ENCODE peak calls at places on chromosomes 1 and 21, in eight cellular contexts. A is mucosa of descending colon; N is HCT116; P is ascending aorta; C is cardiac muscle cell; E is CD8-positive, alpha-beta T cell; R is breast epithelium; B is left lung. T is an unnamed sample.

GRCh38 chr21:25563399-25564116 is 43.7 kb downstream of the MRPL39 start:
- DNase-seq in E (peak), N (no peak), C (peak), P (no peak), R (no peak), B (no peak), A (no peak), T (no peak)

GRCh38 chr1:29271724-29272123 is 35.4 kb downstream of the PTPRU start:
- DNase-seq in R (peak), N (no peak), C (peak), E (no peak), A (peak), B (no peak), P (no peak), T (peak)

GRCh38 chr1:28249879-28250295 is 9.4 kb upstream of the SESN2 start:
- DNase-seq in E (no peak), P (no peak), N (no peak), A (no peak), C (no peak), R (no peak), B (no peak), T (no peak)

GRCh38 chr1:41823453-41823852 is 95.3 kb downstream of the HIVEP3 start:
- DNase-seq in R (no peak), P (no peak), B (no peak), N (no peak), C (peak), E (no peak), A (no peak), T (no peak)

GRCh38 chr1:245875581-245876263 is 631.4 kb downstream of the SMYD3 start:
- DNase-seq in E (no peak), A (no peak), N (no peak), R (no peak), B (no peak), P (no peak), C (no peak), T (no peak)

GRCh38 chr1:26686795-26687194 is 9.0 kb upstream of the ARID1A start:
- DNase-seq in A (no peak), R (no peak), C (peak), B (no peak), N (no peak), P (no peak), E (no peak), T (no peak)

GRCh38 chr1:192086643-192087042 is 71.6 kb upstream of the RGS18 start:
- DNase-seq in C (no peak), E (no peak), B (no peak), R (no peak), A (no peak), P (no peak), N (no peak), T (no peak)

GRCh38 chr1:101130673-101131072 is 105.1 kb upstream of the DPH5 start:
- DNase-seq in C (peak), E (no peak), R (no peak), N (no peak), B (no peak), P (no peak), A (no peak), T (no peak)

GRCh38 chr1:24795236-24795635 is 50.0 kb downstream of the CLIC4 start:
- DNase-seq in B (no peak), E (no peak), C (peak), P (no peak), R (no peak), A (no peak), N (no peak), T (no peak)

GRCh38 chr1:212611000-212611636 is 2.6 kb downstream of the ATF3 start:
- DNase-seq in R (no peak), E (no peak), A (no peak), C (no peak), P (no peak), N (no peak), B (no peak), T (no peak)

DNA sequence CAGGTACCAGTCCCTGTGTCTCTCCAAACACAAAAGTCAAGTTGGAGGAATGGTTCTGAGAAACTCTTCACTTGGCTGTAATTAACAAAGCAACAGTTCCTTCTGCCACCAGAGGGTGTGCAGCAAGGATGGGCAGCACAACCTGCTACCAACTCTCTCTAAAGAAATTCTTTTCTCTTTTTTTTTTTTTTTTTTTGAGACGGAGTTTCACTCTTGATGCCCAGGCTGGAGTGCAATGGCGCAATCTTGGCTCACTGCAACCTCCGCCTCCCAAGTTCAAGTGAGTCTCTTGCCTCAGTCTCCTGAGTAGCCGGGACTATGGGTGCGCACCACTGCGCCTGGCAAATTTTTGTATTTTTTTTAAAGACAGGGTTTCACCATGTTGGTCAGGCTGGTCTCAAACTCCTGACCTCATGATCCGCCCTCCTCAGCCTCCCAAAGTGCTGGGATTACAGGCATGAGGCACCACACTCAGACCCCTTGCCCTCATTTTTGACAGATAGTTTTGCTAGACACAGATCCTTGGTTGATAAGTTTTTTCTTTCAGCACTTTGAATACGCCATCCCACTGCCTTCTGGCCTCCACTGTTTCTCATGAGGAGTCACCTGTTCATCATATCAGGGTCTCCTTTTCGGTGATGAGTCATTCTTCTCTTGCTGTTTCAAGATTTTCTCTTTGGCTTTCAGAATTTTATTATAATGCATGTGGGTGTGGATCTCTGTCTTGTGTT is 12.1 kb upstream of the DEGS1 start:
- DNase-seq in P (no peak), E (peak), N (no peak), R (no peak), B (no peak), C (peak), A (no peak), T (no peak)
- TF ChIP-seq CTCF in P (peak), E (peak), N (peak), R (no peak), B (peak), C (peak), A (no peak), T (no peak)

GRCh38 chr1:36151133-36151844 is 2.0 kb upstream of the TRAPPC3 start:
- DNase-seq in P (no peak), R (no peak), A (no peak), N (no peak), B (no peak), C (no peak), E (no peak), T (no peak)

GRCh38 chr1:36151845-36152203 is 2.5 kb upstream of the TRAPPC3 start:
- DNase-seq in C (peak), A (peak), P (no peak), B (no peak), R (no peak), E (peak), N (no peak), T (no peak)

GRCh38 chr1:36149973-36150295 is 648 bp upstream of the TRAPPC3 start:
- DNase-seq in A (no peak), N (no peak), C (no peak), B (no peak), E (no peak), P (no peak), R (no peak), T (no peak)

GRCh38 chr1:36149237-36149972 is at the start of gene TRAPPC3:
- DNase-seq in A (peak), C (peak), R (peak), P (peak), E (peak), N (peak), B (peak), T (peak)

GRCh38 chr1:36150296-36151132 is 1.2 kb upstream of the TRAPPC3 start:
- DNase-seq in C (peak), P (peak), N (peak), R (peak), A (peak), B (peak), E (peak), T (peak)
- H3K4me3 ChIP-seq in C (no peak), P (peak), N (peak), R (peak), A (no peak), B (peak), E (peak), T (no peak)

DNA sequence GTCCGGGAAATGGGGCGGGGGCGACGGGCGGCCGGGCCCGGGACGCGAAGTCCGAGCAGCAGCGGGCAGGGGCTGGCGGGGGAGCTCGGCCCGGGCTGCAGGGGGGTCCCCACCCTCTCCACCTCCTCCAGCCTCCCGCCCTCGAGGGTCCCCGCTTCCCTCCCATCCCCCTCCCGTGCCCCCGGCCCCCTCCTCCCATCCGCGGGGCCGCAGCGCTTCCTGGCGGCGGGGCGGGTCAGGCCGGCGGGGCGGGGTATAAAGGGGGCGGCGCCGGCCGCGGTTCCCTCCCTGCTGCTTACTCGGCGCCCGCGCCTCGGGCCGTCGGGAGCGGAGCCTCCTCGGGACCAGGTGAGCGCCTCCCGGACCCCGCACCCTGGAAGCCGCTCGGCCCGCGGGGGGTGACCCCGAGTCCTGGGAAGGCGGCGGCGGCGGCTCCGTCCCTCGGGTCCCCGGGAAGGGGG is at the start of gene COL6A2:
- DNase-seq in R (peak), P (peak), N (no peak), C (peak), E (peak), A (peak), B (peak), T (peak)
- TF ChIP-seq CTCF in R (no peak), P (peak), N (no peak), C (peak), E (no peak), A (no peak), B (no peak), T (no peak)

GRCh38 chr1:10960406-10960805 is 52.0 kb upstream of the TARDBP start:
- DNase-seq in P (no peak), A (no peak), R (no peak), E (no peak), C (no peak), N (no peak), B (no peak), T (no peak)

GRCh38 chr1:10953505-10954193 is 58.8 kb upstream of the TARDBP start:
- DNase-seq in E (no peak), R (no peak), P (no peak), B (no peak), N (no peak), C (no peak), A (no peak), T (no peak)

GRCh38 chr1:10960954-10961833 is 51.3 kb upstream of the TARDBP start:
- DNase-seq in B (peak), P (no peak), R (peak), C (peak), N (peak), A (peak), E (peak), T (peak)

GRCh38 chr1:10958614-10959013 is 53.8 kb upstream of the TARDBP start:
- DNase-seq in A (no peak), R (no peak), C (no peak), P (no peak), B (no peak), E (no peak), N (no peak), T (no peak)

DNA sequence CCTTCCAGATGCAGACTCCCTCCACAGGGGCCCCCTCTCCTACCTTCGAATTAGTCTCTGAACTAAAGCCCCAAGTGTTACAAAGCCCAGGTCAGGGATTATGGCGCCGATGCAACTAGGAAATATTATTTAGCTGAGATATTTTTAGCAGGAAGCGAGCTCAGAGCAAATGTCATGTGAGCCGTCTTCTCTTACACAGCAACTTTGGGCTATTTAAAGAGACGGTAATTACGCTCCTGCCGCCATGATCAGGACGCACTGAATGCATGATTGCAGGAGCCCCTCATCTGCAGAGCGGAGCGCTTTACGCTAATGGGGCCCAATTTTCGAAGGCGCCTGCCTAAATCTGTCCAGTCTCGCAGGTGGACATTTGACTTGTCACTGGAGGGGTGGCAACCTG is 55.3 kb upstream of the TARDBP start:
- DNase-seq in E (no peak), B (no peak), R (no peak), C (no peak), P (no peak), A (no peak), N (no peak), T (no peak)
- H3K4me3 ChIP-seq in E (no peak), B (no peak), R (no peak), C (no peak), P (no peak), A (no peak), N (no peak), T (no peak)

DNA sequence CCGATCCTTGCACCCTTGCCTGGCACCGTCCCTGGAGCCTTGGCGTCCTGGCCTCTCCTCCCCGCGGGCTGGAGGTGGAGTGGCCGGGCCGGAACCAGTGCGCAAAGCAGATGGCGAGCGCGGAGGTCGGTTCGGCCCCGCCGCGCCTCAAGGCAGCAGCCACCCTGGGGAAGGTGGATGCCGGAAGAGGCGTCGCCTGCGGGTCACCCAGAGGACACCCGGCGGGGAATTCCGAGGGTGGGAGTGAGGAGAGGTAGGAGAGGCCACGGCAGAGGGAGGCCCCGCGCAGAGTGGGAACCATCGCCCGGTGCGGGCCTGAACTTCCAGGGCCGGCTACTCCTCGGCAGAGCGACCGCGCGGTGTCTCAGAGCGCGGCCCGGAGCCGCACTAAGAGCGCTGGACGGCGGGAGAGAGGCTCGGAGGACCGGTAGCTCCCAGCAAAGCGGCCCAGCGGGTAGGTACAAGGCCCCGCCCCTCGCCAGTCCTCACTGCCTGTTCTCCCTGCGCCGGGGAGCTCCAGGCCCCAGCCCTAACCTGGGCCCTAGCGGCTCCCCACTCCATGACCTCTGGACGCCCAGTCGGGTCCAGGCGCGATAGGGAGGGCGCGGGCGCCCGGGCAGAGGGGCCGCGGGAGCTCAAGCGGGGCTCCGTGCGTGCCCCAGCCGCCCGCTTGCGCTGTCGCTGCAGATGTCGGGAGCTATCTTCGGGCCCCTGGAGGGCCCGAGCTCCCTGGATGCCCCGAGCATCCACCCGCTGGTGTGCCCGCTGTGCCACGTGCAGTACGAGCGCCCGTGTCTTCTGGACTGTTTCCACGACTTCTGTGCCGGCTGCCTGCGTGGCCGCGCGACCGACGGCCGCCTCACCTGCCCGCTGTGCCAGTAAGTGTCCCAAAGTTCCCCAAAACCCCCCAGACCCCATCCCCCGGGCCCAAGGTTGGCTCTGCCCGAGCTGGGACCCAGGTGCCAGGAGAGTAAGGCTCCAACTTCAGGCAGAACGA is at the start of gene RNF207:
- DNase-seq in B (peak), C (peak), P (no peak), N (peak), A (peak), R (no peak), E (peak), T (peak)
- TF ChIP-seq CTCF in B (no peak), C (no peak), P (no peak), N (no peak), A (no peak), R (no peak), E (no peak), T (no peak)

GRCh38 chr1:66271216-66271903 is 262.6 kb upstream of the SGIP1 start:
- DNase-seq in B (no peak), P (peak), R (peak), C (peak), A (peak), N (peak), E (no peak), T (peak)
- H3K4me3 ChIP-seq in B (no peak), P (peak), R (peak), C (no peak), A (no peak), N (no peak), E (no peak), T (no peak)

DNA sequence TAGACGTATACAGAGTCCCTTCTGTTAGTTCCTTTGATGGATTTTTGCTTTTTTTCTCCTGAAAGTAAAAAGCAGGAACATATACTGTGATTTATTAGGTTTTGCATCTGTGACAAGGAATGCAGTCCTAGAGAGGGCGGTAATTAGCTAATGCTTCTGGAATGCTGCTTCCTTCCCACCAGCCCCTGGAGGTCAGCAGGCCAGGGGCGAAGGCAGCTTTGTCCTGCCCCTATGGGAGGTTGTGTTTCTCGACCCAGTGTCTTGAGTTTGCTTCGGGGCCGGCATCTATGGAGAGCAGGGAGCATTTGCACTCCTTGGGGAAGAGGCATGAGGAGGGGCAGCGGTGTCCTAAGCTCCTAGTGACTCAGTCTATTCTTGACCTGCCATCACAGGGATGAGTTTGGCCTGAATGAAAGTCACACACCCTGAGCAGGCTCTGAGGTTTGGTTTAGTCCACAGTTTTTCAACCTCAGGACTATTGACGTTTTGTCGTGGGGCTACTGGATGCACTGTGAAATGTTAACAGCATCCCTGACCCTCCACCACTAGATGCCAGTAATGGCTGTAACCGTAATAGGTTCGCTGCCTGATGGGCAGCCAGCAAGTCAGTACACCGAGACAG is 85.0 kb upstream of the KCNJ15 start:
- DNase-seq in B (peak), N (no peak), P (no peak), E (no peak), A (no peak), R (no peak), C (peak), T (peak)
- TF ChIP-seq CTCF in B (no peak), N (no peak), P (no peak), E (no peak), A (no peak), R (no peak), C (peak), T (no peak)

T was measured in pancreas.